ENCODE peak calls at places on chromosomes 7 and 10, in five cellular contexts. Q, G, J, V and N are unnamed samples.

GRCh38 chr10:129836253-129836652 is 127.8 kb downstream of the EBF3 start:
- DNase-seq in Q (no peak), G (no peak), J (no peak), V (no peak), N (no peak)

GRCh38 chr10:46287846-46288480 is 1.2 kb downstream of the ANTXRL start:
- DNase-seq in Q (no peak), G (no peak), J (no peak), V (no peak), N (no peak)

GRCh38 chr7:94315011-94315410 is 79.7 kb upstream of the COL1A2 start:
- DNase-seq in Q (no peak), G (no peak), J (no peak), V (no peak), N (no peak)

GRCh38 chr7:23373151-23374004 is 74.2 kb downstream of the MALSU1 start:
- DNase-seq in Q (no peak), G (peak), J (peak), V (no peak), N (no peak)

GRCh38 chr10:91864744-91865143 is 44.5 kb downstream of the FGFBP3 start:
- DNase-seq in Q (no peak), G (peak), J (no peak), V (no peak), N (no peak)

GRCh38 chr7:603152-603941 is 83.7 kb upstream of the PDGFA start:
- DNase-seq in Q (no peak), G (no peak), J (peak), V (no peak), N (no peak)

GRCh38 chr7:391961-392524 is 102.1 kb downstream of the FOXL3 start:
- DNase-seq in Q (no peak), G (no peak), J (no peak), V (peak), N (no peak)

GRCh38 chr10:3323865-3324498 is 151.4 kb upstream of the PITRM1 start:
- DNase-seq in Q (no peak), G (peak), J (no peak), V (no peak), N (no peak)

GRCh38 chr7:79320741-79321473 is 132.6 kb downstream of the MAGI2 start:
- DNase-seq in Q (no peak), G (no peak), J (no peak), V (no peak), N (no peak)

GRCh38 chr7:101624246-101625000 is 4.7 kb downstream of the MYL10 start:
- DNase-seq in Q (no peak), G (no peak), J (no peak), V (no peak), N (no peak)

GRCh38 chr7:539731-540411 is 20.2 kb upstream of the PDGFA start:
- DNase-seq in Q (peak), G (peak), J (no peak), V (peak), N (no peak)

GRCh38 chr10:121511943-121512342 is 86.3 kb downstream of the FGFR2 start:
- DNase-seq in Q (no peak), G (no peak), J (no peak), V (no peak), N (no peak)

GRCh38 chr10:120981601-120982381 is 130.6 kb downstream of the WDR11 start:
- DNase-seq in Q (no peak), G (no peak), J (no peak), V (no peak), N (peak)

GRCh38 chr7:27191716-27192545 is 6.9 kb upstream of the HOXA11 start:
- DNase-seq in Q (peak), G (no peak), J (no peak), V (peak), N (no peak)

GRCh38 chr7:125355899-125356298 is 426.3 kb upstream of the POT1 start:
- DNase-seq in Q (peak), G (peak), J (no peak), V (no peak), N (no peak)

GRCh38 chr7:129968592-129969383 is 16.0 kb upstream of the UBE2H start:
- DNase-seq in Q (no peak), G (no peak), J (no peak), V (no peak), N (no peak)

GRCh38 chr7:107505997-107506682 is 36.3 kb downstream of the GPR22 start:
- DNase-seq in Q (peak), G (peak), J (peak), V (peak), N (no peak)

GRCh38 chr7:105316578-105317375 is 71.9 kb downstream of the SRPK2 start:
- DNase-seq in Q (no peak), G (no peak), J (no peak), V (no peak), N (no peak)

GRCh38 chr7:3648276-3648675 is 347.2 kb downstream of the SDK1 start:
- DNase-seq in Q (no peak), G (peak), J (no peak), V (no peak), N (no peak)

GRCh38 chr7:3650844-3651243 is 349.8 kb downstream of the SDK1 start:
- DNase-seq in Q (no peak), G (no peak), J (no peak), V (no peak), N (no peak)

GRCh38 chr7:3649678-3650445 is 348.8 kb downstream of the SDK1 start:
- DNase-seq in Q (no peak), G (peak), J (no peak), V (no peak), N (no peak)

GRCh38 chr7:3649250-3649649 is 348.2 kb downstream of the SDK1 start:
- DNase-seq in Q (no peak), G (no peak), J (no peak), V (no peak), N (no peak)
- TF ChIP-seq CTCF in Q (no peak), G (no peak), J (no peak), V (no peak), N (peak)

DNA sequence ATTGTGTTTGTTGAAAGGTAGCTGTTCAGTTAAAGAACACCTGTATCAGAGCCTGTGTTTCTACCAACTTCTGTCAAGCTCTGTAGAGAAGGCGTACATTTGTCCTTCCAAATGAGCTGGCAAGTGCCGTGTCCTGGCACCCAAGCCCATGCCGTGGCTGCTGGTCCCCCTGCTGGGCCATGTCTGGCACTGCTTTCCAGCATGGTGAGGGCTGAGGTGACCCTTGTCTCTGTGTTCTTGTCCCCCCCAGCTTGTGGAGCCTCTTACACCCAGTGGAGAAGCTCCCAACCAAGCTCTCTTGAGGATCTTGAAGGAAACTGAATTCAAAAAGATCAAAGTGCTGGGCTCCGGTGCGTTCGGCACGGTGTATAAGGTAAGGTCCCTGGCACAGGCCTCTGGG is 154.9 kb downstream of the EGFR start:
- DNase-seq in Q (no peak), G (no peak), J (no peak), V (no peak), N (peak)
- TF ChIP-seq CTCF in Q (no peak), G (peak), J (no peak), V (no peak), N (no peak)

GRCh38 chr7:93175219-93175618 is 27.0 kb upstream of the SAMD9L start:
- DNase-seq in Q (no peak), G (no peak), J (peak), V (no peak), N (no peak)
- TF ChIP-seq CTCF in Q (no peak), G (no peak), J (no peak), V (no peak), N (no peak)

GRCh38 chr10:116063107-116063506 is 209.9 kb downstream of the GFRA1 start:
- DNase-seq in Q (no peak), G (no peak), J (no peak), V (no peak), N (no peak)
- TF ChIP-seq CTCF in Q (no peak), G (no peak), J (no peak), V (no peak), N (no peak)

DNA sequence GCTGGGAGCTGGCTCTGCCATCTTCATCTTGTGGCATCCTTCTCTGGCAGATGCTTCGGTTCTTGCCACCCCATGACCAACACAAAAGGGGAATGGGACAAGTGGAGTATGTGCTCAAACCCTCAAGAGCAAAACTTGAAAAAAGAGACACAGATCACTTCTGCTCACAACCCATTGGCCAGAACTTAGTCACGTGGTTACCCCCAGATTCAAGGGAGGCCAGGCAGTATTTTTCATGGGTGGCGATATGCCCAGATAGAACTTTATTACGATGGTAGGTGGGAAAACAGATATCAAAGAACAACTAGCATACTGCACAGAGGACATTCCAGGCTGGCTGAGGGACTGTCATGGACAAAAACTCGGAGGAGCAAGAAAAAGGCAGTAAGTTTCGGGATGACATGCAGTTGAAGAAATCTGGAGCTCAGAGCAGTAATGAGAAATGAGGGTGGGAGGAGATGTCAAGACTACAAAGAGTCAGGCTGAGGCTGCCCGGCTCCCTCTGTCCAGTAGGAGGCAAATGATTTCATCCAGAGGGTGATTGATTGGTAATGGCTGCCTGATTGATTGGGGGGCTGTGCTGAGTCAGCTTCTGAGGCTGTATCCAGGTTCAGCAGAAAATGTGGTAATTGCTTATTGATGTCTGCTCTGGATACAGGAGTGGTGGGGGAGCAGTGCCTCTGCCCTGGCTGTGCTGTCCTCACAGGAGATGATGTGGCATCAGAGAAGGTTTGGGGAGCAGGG is 25.3 kb downstream of the COL13A1 start:
- DNase-seq in Q (no peak), G (no peak), J (no peak), V (no peak), N (no peak)
- TF ChIP-seq CTCF in Q (no peak), G (peak), J (no peak), V (no peak), N (no peak)

DNA sequence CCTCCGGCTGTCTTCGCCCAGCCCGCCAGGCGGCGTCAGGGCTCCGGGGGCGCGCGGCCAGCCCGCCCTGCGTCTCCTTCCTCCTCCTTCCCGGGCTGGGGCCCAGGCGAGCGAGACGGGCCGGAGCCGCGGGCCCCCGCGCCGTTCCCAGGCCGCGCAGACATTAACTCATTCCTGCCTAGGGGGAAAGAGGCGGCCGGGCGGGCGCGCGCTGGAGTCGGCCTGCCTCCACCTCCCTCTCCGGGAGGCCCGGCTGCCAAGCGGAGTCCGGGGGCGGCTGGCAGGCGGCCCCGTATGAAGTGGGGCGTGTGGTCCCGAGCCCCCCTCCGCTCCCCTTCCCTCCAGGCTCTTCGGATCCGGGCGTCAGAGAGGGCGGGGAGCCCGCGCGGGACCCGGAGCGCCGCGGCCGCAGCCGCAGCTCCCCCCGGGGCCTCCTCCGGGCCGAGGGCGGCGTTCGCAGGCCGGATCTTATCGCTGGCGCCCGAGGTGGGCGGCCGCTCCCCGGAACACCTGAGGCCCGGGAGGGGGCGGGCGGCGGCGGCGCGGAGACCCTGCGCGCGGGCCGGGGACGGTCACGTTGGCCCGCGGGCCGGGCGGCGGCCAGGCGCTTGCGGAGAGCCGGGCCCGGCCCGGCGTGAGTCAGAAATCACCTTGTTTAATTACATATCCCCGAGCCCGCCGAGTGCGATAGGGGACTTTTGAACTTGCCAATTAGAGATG is 43.1 kb downstream of the LDB3 start:
- DNase-seq in Q (peak), G (peak), J (peak), V (peak), N (peak)
- TF ChIP-seq CTCF in Q (no peak), G (peak), J (peak), V (peak), N (peak)

DNA sequence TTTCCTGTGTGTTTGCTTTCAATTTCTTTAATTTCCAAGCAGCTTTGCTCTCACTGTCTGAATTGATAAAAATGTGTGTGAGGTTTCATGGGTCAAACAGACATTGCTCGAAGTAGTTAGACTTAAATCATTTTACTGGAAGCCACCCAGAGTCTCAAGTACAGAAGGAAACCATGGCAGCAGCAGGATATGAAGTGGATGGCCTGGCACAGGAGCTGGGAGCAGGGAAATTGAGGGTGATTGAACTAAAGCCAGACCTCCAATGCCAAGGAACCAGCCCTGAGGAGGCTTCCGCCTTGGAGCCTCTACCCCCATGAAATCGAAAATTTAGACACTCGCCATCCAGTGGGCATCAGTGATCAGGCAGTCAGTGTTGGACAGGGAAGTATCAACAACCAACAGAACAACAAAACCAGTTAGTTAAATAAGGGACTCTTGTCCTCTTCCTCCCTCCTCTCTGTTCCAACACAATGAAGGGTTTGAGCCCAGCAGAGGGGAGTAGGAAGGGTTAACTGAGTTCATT is 156.5 kb downstream of the SLC16A9 start:
- DNase-seq in Q (no peak), G (no peak), J (no peak), V (no peak), N (no peak)
- TF ChIP-seq CTCF in Q (no peak), G (no peak), J (no peak), V (no peak), N (no peak)

GRCh38 chr10:37703833-37704382 is 153.5 kb downstream of the ZNF248 start:
- DNase-seq in Q (no peak), G (no peak), J (no peak), V (no peak), N (no peak)
- TF ChIP-seq CTCF in Q (no peak), G (no peak), J (no peak), V (no peak), N (no peak)